ENCODE peak calls at places on chromosome 6, in eight cellular contexts. R, X, B, U, V, F, A and P are unnamed samples.

GRCh38 chr6:34723203-34723602 is 26.6 kb upstream of the ILRUN start:
- DNase-seq in R (peak), B (no peak), V (no peak), X (no peak), A (no peak), U (no peak), F (peak), P (peak)

GRCh38 chr6:138206862-138207261 is 11.4 kb downstream of the PBOV1 start:
- DNase-seq in X (no peak), B (no peak), F (no peak), V (no peak), R (no peak), A (no peak), U (no peak), P (no peak)

GRCh38 chr6:90226257-90226656 is 70.4 kb downstream of the BACH2 start:
- DNase-seq in U (no peak), R (no peak), V (no peak), X (no peak), A (no peak), B (no peak), F (peak), P (peak)

GRCh38 chr6:8905647-8906231 is 470.4 kb upstream of the SLC35B3 start:
- DNase-seq in F (no peak), U (no peak), A (no peak), R (no peak), X (no peak), B (no peak), V (no peak), P (no peak)

GRCh38 chr6:79630883-79631799 is at the start of gene SH3BGRL2:
- DNase-seq in R (peak), B (peak), A (peak), U (peak), F (peak), X (peak), V (peak), P (peak)

GRCh38 chr6:143531720-143532504 is 20.4 kb upstream of the FUCA2 start:
- DNase-seq in A (no peak), V (no peak), R (no peak), F (no peak), X (no peak), B (no peak), U (no peak), P (no peak)

GRCh38 chr6:96794980-96795379 is 42.3 kb downstream of the GPR63 start:
- DNase-seq in B (no peak), V (no peak), U (no peak), F (peak), X (no peak), R (peak), A (no peak), P (peak)

GRCh38 chr6:69594405-69594804 is 202.4 kb downstream of the LMBRD1 start:
- DNase-seq in F (no peak), X (no peak), V (no peak), A (no peak), B (no peak), R (no peak), U (no peak), P (no peak)

GRCh38 chr6:41536884-41537347 is 9.3 kb upstream of the FOXP4 start:
- DNase-seq in R (no peak), B (no peak), V (no peak), F (no peak), X (peak), U (peak), A (no peak), P (no peak)

GRCh38 chr6:141988954-141989705 is 143.6 kb upstream of the GJE1 start:
- DNase-seq in B (peak), U (peak), A (peak), V (peak), F (peak), X (peak), R (peak), P (peak)

GRCh38 chr6:79117752-79118151 is 39.7 kb upstream of the PHIP start:
- DNase-seq in R (no peak), X (no peak), F (peak), V (no peak), U (no peak), B (no peak), A (no peak), P (no peak)

GRCh38 chr6:82878812-82879211 is 186.8 kb downstream of the UBE3D start:
- DNase-seq in B (no peak), U (no peak), A (no peak), F (peak), V (no peak), X (no peak), R (peak), P (peak)

GRCh38 chr6:111449129-111449528 is 33.9 kb downstream of the REV3L start:
- DNase-seq in F (no peak), X (no peak), A (no peak), U (no peak), R (no peak), B (no peak), V (no peak), P (no peak)

GRCh38 chr6:25439368-25439767 is 160.2 kb downstream of the CARMIL1 start:
- DNase-seq in U (no peak), A (no peak), X (no peak), V (no peak), B (no peak), R (no peak), F (no peak), P (no peak)

GRCh38 chr6:45900808-45901752 is 114.6 kb downstream of the CLIC5 start:
- DNase-seq in A (no peak), X (no peak), V (no peak), F (peak), R (peak), U (no peak), B (no peak), P (peak)

GRCh38 chr6:130675072-130675471 is 152.1 kb upstream of the SMLR1 start:
- DNase-seq in A (no peak), U (no peak), B (no peak), R (peak), F (peak), V (no peak), X (no peak), P (peak)

GRCh38 chr6:25138697-25139051 is 140.5 kb upstream of the CARMIL1 start:
- DNase-seq in R (peak), A (no peak), U (peak), V (no peak), F (peak), X (no peak), B (no peak), P (peak)

GRCh38 chr6:56851104-56851503 is 103.8 kb upstream of the BEND6 start:
- DNase-seq in A (no peak), U (no peak), X (no peak), B (no peak), F (peak), V (peak), R (peak), P (no peak)

GRCh38 chr6:40957616-40958492 is 81.2 kb downstream of the UNC5CL start:
- DNase-seq in A (no peak), X (no peak), R (peak), V (no peak), B (no peak), F (peak), U (no peak), P (peak)

GRCh38 chr6:43828711-43829110 is 58.7 kb downstream of the VEGFA start:
- DNase-seq in R (no peak), U (no peak), F (no peak), V (no peak), X (peak), B (no peak), A (no peak), P (no peak)

GRCh38 chr6:121733216-121733615 is 297.8 kb downstream of the GJA1 start:
- DNase-seq in F (peak), R (peak), B (no peak), U (no peak), V (no peak), X (no peak), A (no peak), P (peak)

GRCh38 chr6:153790048-153790447 is 249.0 kb upstream of the OPRM1 start:
- DNase-seq in F (peak), U (peak), R (peak), X (no peak), V (no peak), A (no peak), B (no peak), P (peak)

GRCh38 chr6:53530346-53530745 is 14.6 kb downstream of the GCLC start:
- DNase-seq in B (no peak), X (no peak), A (no peak), V (peak), U (no peak), F (peak), R (peak), P (peak)

GRCh38 chr6:35017461-35018183 is 123.5 kb downstream of the TCP11 start:
- DNase-seq in R (no peak), V (no peak), X (no peak), F (peak), A (no peak), U (no peak), B (no peak), P (peak)

GRCh38 chr6:21754891-21755290 is 161.3 kb downstream of the SOX4 start:
- DNase-seq in R (peak), U (no peak), A (no peak), F (peak), V (no peak), B (no peak), X (no peak), P (no peak)

GRCh38 chr6:35392111-35392702 is 49.8 kb downstream of the PPARD start:
- DNase-seq in A (no peak), B (no peak), F (no peak), U (no peak), X (peak), V (no peak), R (no peak), P (no peak)

GRCh38 chr6:150267686-150268561 is 100.9 kb upstream of the IYD start:
- DNase-seq in X (no peak), U (no peak), F (peak), A (no peak), V (peak), B (no peak), R (peak), P (peak)

GRCh38 chr6:16837217-16837972 is 76.1 kb upstream of the ATXN1 start:
- DNase-seq in V (no peak), R (no peak), U (no peak), B (no peak), F (no peak), X (no peak), A (no peak), P (no peak)

GRCh38 chr6:72946766-72947165 is 278.5 kb downstream of the KHDC1L start:
- DNase-seq in V (no peak), U (no peak), B (no peak), R (peak), F (peak), X (no peak), A (no peak), P (peak)

GRCh38 chr6:77089776-77090175 is 373.5 kb downstream of the HTR1B start:
- DNase-seq in B (no peak), V (no peak), X (no peak), U (no peak), A (no peak), R (peak), F (no peak), P (peak)

GRCh38 chr6:7647504-7647903 is 57.5 kb downstream of the SNRNP48 start:
- DNase-seq in X (no peak), V (no peak), R (no peak), B (no peak), U (no peak), A (no peak), F (no peak), P (no peak)

GRCh38 chr6:56713285-56713684 is 70.6 kb upstream of the DST start:
- DNase-seq in R (peak), U (no peak), A (no peak), V (no peak), X (no peak), F (peak), B (no peak), P (peak)

GRCh38 chr6:155121699-155122098 is 126.6 kb downstream of the TIAM2 start:
- DNase-seq in R (peak), F (peak), V (peak), B (no peak), X (no peak), U (no peak), A (no peak), P (peak)

GRCh38 chr6:22152871-22153270 is 144.0 kb downstream of the PRL start:
- DNase-seq in V (no peak), R (no peak), A (no peak), B (no peak), X (peak), U (no peak), F (no peak), P (no peak)

GRCh38 chr6:147322299-147323162 is 118.3 kb downstream of the STXBP5 start:
- DNase-seq in U (peak), F (peak), R (peak), A (no peak), X (no peak), V (no peak), B (peak), P (peak)

GRCh38 chr6:137025786-137026730 is 18.7 kb downstream of the IL20RA start:
- DNase-seq in U (no peak), V (no peak), B (no peak), A (no peak), R (no peak), F (no peak), X (peak), P (no peak)

GRCh38 chr6:167827588-167828324 is 1.0 kb downstream of the AFDN start:
- DNase-seq in V (peak), U (peak), X (peak), A (peak), F (peak), R (peak), B (peak), P (peak)

GRCh38 chr6:141634269-141634668 is 498.5 kb upstream of the GJE1 start:
- DNase-seq in X (no peak), B (no peak), A (no peak), R (no peak), V (no peak), U (no peak), F (no peak), P (no peak)

GRCh38 chr6:122580731-122581130 is 29.5 kb upstream of the PKIB start:
- DNase-seq in R (no peak), V (no peak), F (no peak), A (no peak), U (peak), X (peak), B (no peak), P (no peak)

GRCh38 chr6:46184114-46184513 is 13.3 kb upstream of the ENPP5 start:
- DNase-seq in V (no peak), R (peak), F (peak), X (no peak), A (no peak), U (no peak), B (no peak), P (peak)